ENCODE peak calls at places on chromosomes 1 and 21, in six cellular contexts. P is transverse colon; M is endodermal cell; X is CD8-positive, alpha-beta T cell; H is left lung; A is mucosa of descending colon. D is an unnamed sample. For H3K9me3, the result is how much of the 10 kb centered on the place peaks cover.

GRCh38 chr21:33973268-33973667 is 57.7 kb upstream of the ATP5PO start:
- DNase-seq in M (no peak), P (no peak), A (no peak), H (no peak), X (no peak), D (no peak)

GRCh38 chr1:59434336-59434735 is 137.4 kb downstream of the FGGY start:
- DNase-seq in P (no peak), H (peak), A (no peak), M (no peak), X (no peak), D (peak)

GRCh38 chr1:55196433-55197035 is 18.6 kb downstream of the USP24 start:
- DNase-seq in X (no peak), P (no peak), A (no peak), H (no peak), M (peak), D (no peak)

GRCh38 chr1:7679159-7679872 is 91.8 kb upstream of the VAMP3 start:
- DNase-seq in P (no peak), X (no peak), H (no peak), M (no peak), A (no peak), D (peak)

GRCh38 chr1:117631761-117632160 is 25.9 kb downstream of the TENT5C start:
- DNase-seq in P (no peak), A (no peak), X (no peak), M (no peak), H (no peak), D (no peak)

GRCh38 chr1:177796561-177796960 is 173.3 kb downstream of the SEC16B start:
- DNase-seq in A (no peak), H (no peak), P (no peak), X (no peak), M (no peak), D (no peak)

GRCh38 chr1:111559736-111560279 is 56.4 kb upstream of the ADORA3 start:
- DNase-seq in X (no peak), M (no peak), P (no peak), A (no peak), H (no peak), D (peak)

GRCh38 chr1:184574588-184574987 is 180.1 kb downstream of the EDEM3 start:
- DNase-seq in M (peak), H (no peak), A (no peak), P (no peak), X (no peak), D (no peak)

GRCh38 chr1:235649722-235650163 is at the start of gene GNG4:
- DNase-seq in M (peak), X (no peak), P (no peak), H (no peak), A (peak), D (no peak)

GRCh38 chr1:41536296-41536695 is 51.8 kb upstream of the EDN2 start:
- DNase-seq in P (peak), X (no peak), A (no peak), M (no peak), H (no peak), D (no peak)

GRCh38 chr1:172398193-172398592 is 22.3 kb upstream of the C1orf105 start:
- DNase-seq in M (no peak), X (no peak), H (no peak), A (no peak), P (no peak), D (no peak)

GRCh38 chr1:8412183-8412831 is 94.4 kb downstream of the SLC45A1 start:
- DNase-seq in M (no peak), P (peak), X (no peak), A (peak), H (no peak), D (peak)

GRCh38 chr1:220045356-220046051 is 801 bp downstream of the EPRS1 start:
- DNase-seq in A (peak), P (no peak), X (no peak), H (no peak), M (no peak), D (no peak)

GRCh38 chr1:204680461-204680860 is 5.1 kb downstream of the LRRN2 start:
- DNase-seq in A (no peak), P (no peak), H (no peak), M (no peak), X (no peak), D (no peak)

GRCh38 chr1:150615346-150616201 is 13.8 kb downstream of the ENSA start:
- DNase-seq in M (no peak), X (no peak), H (no peak), A (no peak), P (peak), D (no peak)

GRCh38 chr21:27359141-27359540 is 392.3 kb upstream of the ADAMTS5 start:
- DNase-seq in H (no peak), X (no peak), A (no peak), M (no peak), P (no peak), D (no peak)
- H3K9me3 ChIP-seq in H (under half), X (under half), A (under half), M (under half), P (under half), D (under half)

DNA sequence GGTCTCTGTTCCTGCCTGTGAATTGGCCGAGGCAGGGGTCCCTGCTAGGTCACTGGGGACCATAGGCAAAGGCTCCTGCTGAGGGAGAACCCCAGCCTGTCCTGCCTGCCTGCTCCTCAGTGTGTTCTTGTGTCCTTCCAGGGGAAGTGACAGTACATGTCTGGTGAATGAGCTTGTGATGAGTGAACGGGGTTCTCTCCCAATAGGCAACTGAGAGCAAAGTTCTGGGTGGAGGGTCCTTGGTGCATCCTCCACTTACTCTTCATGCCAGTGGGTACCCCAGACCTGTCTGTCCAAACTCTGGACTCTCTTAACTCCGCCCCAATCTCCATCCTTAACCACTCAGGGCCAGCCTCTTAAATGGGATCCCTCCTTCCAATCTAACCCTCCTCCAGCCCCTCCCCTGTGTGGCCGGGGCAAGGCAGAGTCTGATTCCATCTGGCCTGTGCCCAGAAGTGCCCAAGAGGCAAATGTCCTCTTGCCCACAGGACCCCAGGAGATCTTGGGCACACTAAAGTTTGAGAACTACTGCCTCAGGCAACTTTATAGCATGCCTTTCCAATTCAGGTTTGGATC is 2.0 kb downstream of the XKR8 start:
- DNase-seq in X (no peak), H (no peak), M (peak), A (no peak), P (no peak), D (peak)
- H3K4me3 ChIP-seq in X (no peak), H (no peak), M (peak), A (no peak), P (no peak), D (peak)

GRCh38 chr1:25862785-25863485 is 3.7 kb upstream of the AUNIP start:
- DNase-seq in H (no peak), X (no peak), P (no peak), M (no peak), A (no peak), D (no peak)

GRCh38 chr1:25858494-25858893 is 763 bp downstream of the AUNIP start:
- DNase-seq in P (no peak), M (no peak), X (no peak), A (no peak), H (no peak), D (no peak)

GRCh38 chr1:25861316-25862286 is 2.3 kb upstream of the AUNIP start:
- DNase-seq in P (peak), H (no peak), A (peak), M (no peak), X (no peak), D (no peak)

GRCh38 chr1:25856856-25857255 is 2.4 kb downstream of the AUNIP start:
- DNase-seq in M (no peak), P (no peak), A (no peak), X (no peak), H (no peak), D (no peak)

GRCh38 chr1:25858906-25859789 is at the start of gene AUNIP:
- DNase-seq in X (peak), H (peak), A (peak), P (peak), M (peak), D (peak)
- TF ChIP-seq CTCF in X (no peak), H (no peak), A (no peak), P (no peak), M (no peak), D (no peak)

DNA sequence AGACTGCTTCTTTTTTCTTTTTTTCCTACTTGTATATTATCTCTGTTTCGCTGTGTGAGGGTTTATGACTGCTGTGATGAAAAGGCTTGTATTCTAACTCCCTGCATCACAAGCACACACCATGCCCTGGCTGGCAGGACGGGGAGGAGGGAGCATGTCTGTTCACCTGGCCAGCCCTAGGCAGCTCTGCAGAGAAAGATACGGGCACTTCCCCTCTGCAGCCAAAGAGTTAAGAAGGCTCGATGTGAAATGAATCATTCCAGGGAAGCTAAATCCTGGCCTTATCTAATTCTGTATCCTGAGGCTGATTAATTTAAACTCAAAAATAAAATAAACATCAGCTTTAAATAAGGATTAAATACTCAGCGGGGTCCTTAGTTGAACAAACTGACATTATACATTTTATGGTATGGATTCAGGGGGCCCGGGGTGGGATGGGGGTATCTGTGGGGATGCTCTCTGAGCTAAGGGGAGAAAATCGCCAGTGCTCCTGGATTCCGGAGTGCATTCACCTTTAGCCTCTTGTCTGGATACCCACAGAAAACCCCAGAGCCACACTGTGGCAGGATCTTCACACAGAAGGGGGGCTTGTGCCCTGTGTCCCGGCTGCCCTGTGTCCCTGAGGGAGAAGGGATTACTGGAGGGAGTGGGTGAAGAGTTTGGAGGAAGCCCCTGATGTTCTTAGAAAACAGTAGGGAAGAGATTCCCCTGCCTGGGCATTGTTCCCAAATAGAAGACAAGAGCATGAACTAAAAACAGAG is 321.5 kb downstream of the NPHP4 start:
- DNase-seq in A (no peak), X (no peak), H (peak), M (peak), P (no peak), D (no peak)
- H3K9me3 ChIP-seq in A (under half), X (under half), H (under half), M (under half), P (under half), D (under half)

D was measured in osteoblast.